ENCODE peak calls at places on chromosomes 6 and 20, in nine cellular contexts. One of them, this sample, is unnamed.

GRCh38 chr6:151488226-151488625 is 5.6 kb upstream of the CCDC170 start:
- DNase-seq in upper lobe of left lung: no peak
- DNase-seq in spleen: no peak
- DNase-seq in endothelial cell of umbilical vein: no peak
- DNase-seq in sigmoid colon: no peak
- DNase-seq in stomach: no peak
- DNase-seq in HL-60: no peak
- DNase-seq in GM12892: no peak
- DNase-seq in vagina: no peak
- DNase-seq in this sample: no peak

GRCh38 chr6:35065441-35065800 is 75.7 kb downstream of the TCP11 start:
- DNase-seq in stomach: no peak
- DNase-seq in sigmoid colon: no peak
- DNase-seq in endothelial cell of umbilical vein: no peak
- DNase-seq in vagina: no peak
- DNase-seq in GM12892: no peak
- DNase-seq in upper lobe of left lung: no peak
- DNase-seq in HL-60: no peak
- DNase-seq in spleen: peak; percentile 25
- DNase-seq in this sample: no peak

GRCh38 chr6:15551798-15552197 is 111.0 kb downstream of the DTNBP1 start:
- DNase-seq in vagina: no peak
- DNase-seq in upper lobe of left lung: peak; percentile 26
- DNase-seq in GM12892: no peak
- DNase-seq in sigmoid colon: no peak
- DNase-seq in stomach: no peak
- DNase-seq in endothelial cell of umbilical vein: peak; percentile 92
- DNase-seq in spleen: peak; percentile 83
- DNase-seq in HL-60: no peak
- DNase-seq in this sample: no peak

GRCh38 chr6:156699017-156699421 is 78.2 kb upstream of the ARID1B start:
- DNase-seq in HL-60: no peak
- DNase-seq in GM12892: no peak
- DNase-seq in stomach: no peak
- DNase-seq in spleen: no peak
- DNase-seq in vagina: no peak
- DNase-seq in endothelial cell of umbilical vein: peak; percentile 74
- DNase-seq in sigmoid colon: no peak
- DNase-seq in upper lobe of left lung: no peak
- DNase-seq in this sample: no peak

GRCh38 chr20:51586005-51586440 is 43.5 kb upstream of the NFATC2 start:
- DNase-seq in spleen: no peak
- DNase-seq in upper lobe of left lung: no peak
- DNase-seq in endothelial cell of umbilical vein: no peak
- DNase-seq in HL-60: peak; percentile 47
- DNase-seq in GM12892: no peak
- DNase-seq in stomach: no peak
- DNase-seq in sigmoid colon: no peak
- DNase-seq in vagina: no peak
- DNase-seq in this sample: no peak

GRCh38 chr6:136502791-136503190 is 47.4 kb downstream of the MAP7 start:
- DNase-seq in stomach: no peak
- DNase-seq in upper lobe of left lung: no peak
- DNase-seq in endothelial cell of umbilical vein: no peak
- DNase-seq in GM12892: no peak
- DNase-seq in HL-60: no peak
- DNase-seq in sigmoid colon: no peak
- DNase-seq in spleen: no peak
- DNase-seq in vagina: no peak
- DNase-seq in this sample: no peak

GRCh38 chr6:156852858-156853216 is 75.7 kb downstream of the ARID1B start:
- DNase-seq in GM12892: no peak
- DNase-seq in sigmoid colon: no peak
- DNase-seq in endothelial cell of umbilical vein: no peak
- DNase-seq in HL-60: no peak
- DNase-seq in stomach: no peak
- DNase-seq in vagina: no peak
- DNase-seq in spleen: no peak
- DNase-seq in upper lobe of left lung: no peak
- DNase-seq in this sample: no peak

GRCh38 chr20:2705931-2706645 is 13.5 kb downstream of the EBF4 start:
- DNase-seq in vagina: no peak
- DNase-seq in endothelial cell of umbilical vein: no peak
- DNase-seq in GM12892: no peak
- DNase-seq in stomach: no peak
- DNase-seq in spleen: peak; percentile 37
- DNase-seq in HL-60: no peak
- DNase-seq in upper lobe of left lung: no peak
- DNase-seq in sigmoid colon: no peak
- DNase-seq in this sample: no peak

GRCh38 chr20:17655865-17656489 is 26.1 kb downstream of the RRBP1 start:
- DNase-seq in endothelial cell of umbilical vein: no peak
- DNase-seq in upper lobe of left lung: no peak
- DNase-seq in vagina: no peak
- DNase-seq in spleen: peak; percentile 34
- DNase-seq in HL-60: no peak
- DNase-seq in GM12892: no peak
- DNase-seq in sigmoid colon: peak; percentile 57
- DNase-seq in stomach: no peak
- DNase-seq in this sample: no peak

DNA sequence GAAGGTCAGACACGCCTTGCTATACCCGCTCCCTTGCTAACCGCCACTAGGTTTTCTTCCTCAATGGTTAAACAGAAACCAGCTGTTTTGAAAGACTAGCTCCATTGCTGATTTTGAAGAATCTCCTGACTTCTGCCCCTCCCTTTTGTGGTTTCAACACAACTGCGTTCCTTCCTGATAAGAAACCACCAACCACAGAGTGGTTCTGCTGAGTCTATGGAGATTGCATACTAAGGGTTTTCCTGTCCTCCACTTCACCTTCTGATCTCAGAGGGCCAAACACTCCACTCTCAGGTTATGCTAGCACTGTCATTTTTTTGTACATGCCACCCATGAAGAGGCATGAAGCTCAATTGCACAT is 207.9 kb downstream of the MYLK4 start:
- DNase-seq in GM12892: no peak
- DNase-seq in endothelial cell of umbilical vein: no peak
- DNase-seq in vagina: no peak
- DNase-seq in upper lobe of left lung: peak; percentile 75
- DNase-seq in sigmoid colon: no peak
- DNase-seq in HL-60: peak; percentile 97
- DNase-seq in spleen: no peak
- DNase-seq in stomach: no peak
- DNase-seq in this sample: no peak
- TF ChIP-seq POLR2AphosphoS5 in GM12892: no peak
- TF ChIP-seq POLR2AphosphoS5 in endothelial cell of umbilical vein: no peak
- TF ChIP-seq POLR2AphosphoS5 in vagina: no peak
- TF ChIP-seq POLR2AphosphoS5 in upper lobe of left lung: peak; percentile 52
- TF ChIP-seq POLR2AphosphoS5 in sigmoid colon: no peak
- TF ChIP-seq POLR2AphosphoS5 in HL-60: peak; percentile 100
- TF ChIP-seq POLR2AphosphoS5 in spleen: peak; percentile 69
- TF ChIP-seq POLR2AphosphoS5 in stomach: peak; percentile 69
- TF ChIP-seq POLR2AphosphoS5 in this sample: no peak

GRCh38 chr6:28648035-28648877 is 122.6 kb downstream of the GPX5 start:
- DNase-seq in spleen: no peak
- DNase-seq in sigmoid colon: no peak
- DNase-seq in GM12892: no peak
- DNase-seq in stomach: no peak
- DNase-seq in vagina: no peak
- DNase-seq in HL-60: peak; percentile 71
- DNase-seq in endothelial cell of umbilical vein: peak; percentile 86
- DNase-seq in upper lobe of left lung: no peak
- DNase-seq in this sample: no peak
- TF ChIP-seq POLR2AphosphoS5 in spleen: no peak
- TF ChIP-seq POLR2AphosphoS5 in sigmoid colon: no peak
- TF ChIP-seq POLR2AphosphoS5 in GM12892: no peak
- TF ChIP-seq POLR2AphosphoS5 in stomach: no peak
- TF ChIP-seq POLR2AphosphoS5 in vagina: no peak
- TF ChIP-seq POLR2AphosphoS5 in HL-60: no peak
- TF ChIP-seq POLR2AphosphoS5 in endothelial cell of umbilical vein: no peak
- TF ChIP-seq POLR2AphosphoS5 in upper lobe of left lung: no peak
- TF ChIP-seq POLR2AphosphoS5 in this sample: no peak

DNA sequence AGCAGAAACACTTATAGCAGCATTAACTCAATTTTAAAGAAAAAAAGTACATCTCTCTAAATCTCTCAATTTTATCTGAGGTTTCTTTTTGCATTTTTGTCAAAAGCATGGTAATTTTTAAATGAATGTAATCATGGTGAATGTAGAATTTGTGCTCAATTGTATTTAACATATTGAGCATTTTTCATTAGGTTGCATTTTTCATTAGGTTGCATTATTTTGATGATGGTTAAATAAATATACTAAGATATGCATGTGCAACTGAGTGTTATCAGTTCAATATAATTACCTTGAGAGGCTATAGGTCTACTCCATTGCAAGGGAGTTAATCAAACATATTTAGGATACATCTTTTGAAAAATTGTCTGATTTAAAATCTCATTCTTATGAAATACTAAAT is 355.1 kb upstream of the SPTLC3 start:
- DNase-seq in stomach: no peak
- DNase-seq in vagina: no peak
- DNase-seq in endothelial cell of umbilical vein: no peak
- DNase-seq in HL-60: no peak
- DNase-seq in upper lobe of left lung: no peak
- DNase-seq in spleen: no peak
- DNase-seq in GM12892: no peak
- DNase-seq in sigmoid colon: no peak
- DNase-seq in this sample: no peak
- TF ChIP-seq POLR2AphosphoS5 in stomach: no peak
- TF ChIP-seq POLR2AphosphoS5 in vagina: no peak
- TF ChIP-seq POLR2AphosphoS5 in endothelial cell of umbilical vein: no peak
- TF ChIP-seq POLR2AphosphoS5 in HL-60: no peak
- TF ChIP-seq POLR2AphosphoS5 in upper lobe of left lung: no peak
- TF ChIP-seq POLR2AphosphoS5 in spleen: no peak
- TF ChIP-seq POLR2AphosphoS5 in GM12892: no peak
- TF ChIP-seq POLR2AphosphoS5 in sigmoid colon: no peak
- TF ChIP-seq POLR2AphosphoS5 in this sample: no peak

GRCh38 chr6:56940977-56941376 is 13.9 kb upstream of the BEND6 start:
- DNase-seq in endothelial cell of umbilical vein: no peak
- DNase-seq in GM12892: no peak
- DNase-seq in upper lobe of left lung: no peak
- DNase-seq in spleen: no peak
- DNase-seq in stomach: no peak
- DNase-seq in sigmoid colon: no peak
- DNase-seq in HL-60: no peak
- DNase-seq in vagina: no peak
- DNase-seq in this sample: no peak

GRCh38 chr6:56932891-56933473 is 21.9 kb upstream of the BEND6 start:
- DNase-seq in GM12892: no peak
- DNase-seq in spleen: no peak
- DNase-seq in sigmoid colon: no peak
- DNase-seq in endothelial cell of umbilical vein: no peak
- DNase-seq in HL-60: no peak
- DNase-seq in stomach: no peak
- DNase-seq in upper lobe of left lung: no peak
- DNase-seq in vagina: no peak
- DNase-seq in this sample: no peak

GRCh38 chr6:56940463-56940862 is 14.4 kb upstream of the BEND6 start:
- DNase-seq in GM12892: no peak
- DNase-seq in spleen: no peak
- DNase-seq in vagina: no peak
- DNase-seq in HL-60: no peak
- DNase-seq in sigmoid colon: no peak
- DNase-seq in endothelial cell of umbilical vein: no peak
- DNase-seq in upper lobe of left lung: no peak
- DNase-seq in stomach: no peak
- DNase-seq in this sample: no peak

GRCh38 chr6:56933650-56934049 is 21.3 kb upstream of the BEND6 start:
- DNase-seq in spleen: no peak
- DNase-seq in stomach: no peak
- DNase-seq in HL-60: no peak
- DNase-seq in endothelial cell of umbilical vein: no peak
- DNase-seq in vagina: no peak
- DNase-seq in sigmoid colon: no peak
- DNase-seq in GM12892: no peak
- DNase-seq in upper lobe of left lung: no peak
- DNase-seq in this sample: no peak

GRCh38 chr6:56938634-56939294 is 16.1 kb upstream of the BEND6 start:
- DNase-seq in stomach: no peak
- DNase-seq in vagina: no peak
- DNase-seq in upper lobe of left lung: no peak
- DNase-seq in GM12892: no peak
- DNase-seq in endothelial cell of umbilical vein: peak; percentile 66
- DNase-seq in sigmoid colon: no peak
- DNase-seq in HL-60: no peak
- DNase-seq in spleen: no peak
- DNase-seq in this sample: no peak
- TF ChIP-seq POLR2AphosphoS5 in stomach: no peak
- TF ChIP-seq POLR2AphosphoS5 in vagina: no peak
- TF ChIP-seq POLR2AphosphoS5 in upper lobe of left lung: no peak
- TF ChIP-seq POLR2AphosphoS5 in GM12892: no peak
- TF ChIP-seq POLR2AphosphoS5 in endothelial cell of umbilical vein: peak; percentile 42
- TF ChIP-seq POLR2AphosphoS5 in sigmoid colon: no peak
- TF ChIP-seq POLR2AphosphoS5 in HL-60: no peak
- TF ChIP-seq POLR2AphosphoS5 in spleen: no peak
- TF ChIP-seq POLR2AphosphoS5 in this sample: no peak

GRCh38 chr20:25005220-25005619 is 12.7 kb upstream of the APMAP start:
- DNase-seq in upper lobe of left lung: peak; percentile 6
- DNase-seq in endothelial cell of umbilical vein: no peak
- DNase-seq in vagina: no peak
- DNase-seq in GM12892: no peak
- DNase-seq in HL-60: no peak
- DNase-seq in stomach: peak; percentile 73
- DNase-seq in spleen: no peak
- DNase-seq in sigmoid colon: peak; percentile 82
- DNase-seq in this sample: no peak
- TF ChIP-seq POLR2AphosphoS5 in upper lobe of left lung: no peak
- TF ChIP-seq POLR2AphosphoS5 in endothelial cell of umbilical vein: no peak
- TF ChIP-seq POLR2AphosphoS5 in vagina: no peak
- TF ChIP-seq POLR2AphosphoS5 in GM12892: no peak
- TF ChIP-seq POLR2AphosphoS5 in HL-60: no peak
- TF ChIP-seq POLR2AphosphoS5 in stomach: no peak
- TF ChIP-seq POLR2AphosphoS5 in spleen: no peak
- TF ChIP-seq POLR2AphosphoS5 in sigmoid colon: no peak
- TF ChIP-seq POLR2AphosphoS5 in this sample: no peak

GRCh38 chr6:111757342-111757741 is 115.9 kb downstream of the FYN start:
- DNase-seq in endothelial cell of umbilical vein: peak; percentile 75
- DNase-seq in HL-60: no peak
- DNase-seq in upper lobe of left lung: no peak
- DNase-seq in sigmoid colon: no peak
- DNase-seq in vagina: no peak
- DNase-seq in GM12892: no peak
- DNase-seq in stomach: no peak
- DNase-seq in spleen: no peak
- DNase-seq in this sample: no peak
- TF ChIP-seq POLR2AphosphoS5 in endothelial cell of umbilical vein: no peak
- TF ChIP-seq POLR2AphosphoS5 in HL-60: no peak
- TF ChIP-seq POLR2AphosphoS5 in upper lobe of left lung: no peak
- TF ChIP-seq POLR2AphosphoS5 in sigmoid colon: no peak
- TF ChIP-seq POLR2AphosphoS5 in vagina: no peak
- TF ChIP-seq POLR2AphosphoS5 in GM12892: no peak
- TF ChIP-seq POLR2AphosphoS5 in stomach: no peak
- TF ChIP-seq POLR2AphosphoS5 in spleen: peak; percentile 54
- TF ChIP-seq POLR2AphosphoS5 in this sample: no peak

GRCh38 chr6:18536693-18537092 is 149.5 kb downstream of the RNF144B start:
- DNase-seq in vagina: no peak
- DNase-seq in sigmoid colon: no peak
- DNase-seq in endothelial cell of umbilical vein: no peak
- DNase-seq in GM12892: no peak
- DNase-seq in stomach: no peak
- DNase-seq in spleen: no peak
- DNase-seq in upper lobe of left lung: no peak
- DNase-seq in HL-60: no peak
- DNase-seq in this sample: no peak
- TF ChIP-seq POLR2AphosphoS5 in vagina: no peak
- TF ChIP-seq POLR2AphosphoS5 in sigmoid colon: no peak
- TF ChIP-seq POLR2AphosphoS5 in endothelial cell of umbilical vein: no peak
- TF ChIP-seq POLR2AphosphoS5 in GM12892: no peak
- TF ChIP-seq POLR2AphosphoS5 in stomach: no peak
- TF ChIP-seq POLR2AphosphoS5 in spleen: no peak
- TF ChIP-seq POLR2AphosphoS5 in upper lobe of left lung: no peak
- TF ChIP-seq POLR2AphosphoS5 in HL-60: no peak
- TF ChIP-seq POLR2AphosphoS5 in this sample: no peak